ENCODE peak calls at places on chromosomes 7 and 10, in five cellular contexts. E is tibial nerve, Y is suprapubic skin, P is transverse colon, H is ovary. J is an unnamed sample. For H3K4me1, the result is how much of the 10 kb centered on the place peaks cover.

GRCh38 chr7:140190588-140190987 is 13.8 kb upstream of the KDM7A start:
- DNase-seq in E (no peak), Y (no peak), P (no peak), H (no peak), J (no peak)

GRCh38 chr10:69057951-69058297 is 30.0 kb upstream of the SRGN start:
- DNase-seq in E (no peak), Y (no peak), P (no peak), H (no peak), J (no peak)

GRCh38 chr7:142010952-142011548 is 15.4 kb downstream of the MGAM start:
- DNase-seq in E (no peak), Y (no peak), P (no peak), H (no peak), J (no peak)

GRCh38 chr10:132960071-132960472 is 17.7 kb upstream of the CFAP46 start:
- DNase-seq in E (no peak), Y (peak), P (no peak), H (no peak), J (no peak)

GRCh38 chr7:158733762-158734494 is 29.3 kb upstream of the NCAPG2 start:
- DNase-seq in E (no peak), Y (no peak), P (no peak), H (no peak), J (no peak)

GRCh38 chr7:101555269-101555920 is 73.7 kb downstream of the MYL10 start:
- DNase-seq in E (no peak), Y (peak), P (peak), H (no peak), J (no peak)

GRCh38 chr7:106216517-106217088 is 68.2 kb downstream of the NAMPT start:
- DNase-seq in E (no peak), Y (no peak), P (peak), H (no peak), J (peak)

GRCh38 chr7:34083440-34083839 is 178.1 kb downstream of the BMPER start:
- DNase-seq in E (no peak), Y (no peak), P (no peak), H (no peak), J (no peak)

GRCh38 chr7:49639808-49640207 is 133.6 kb upstream of the VWC2 start:
- DNase-seq in E (no peak), Y (no peak), P (no peak), H (no peak), J (no peak)

GRCh38 chr7:100983451-100984187 is 14.3 kb downstream of the MUC12 start:
- DNase-seq in E (no peak), Y (no peak), P (peak), H (no peak), J (no peak)

GRCh38 chr7:55534262-55534915 is 37.9 kb downstream of the VOPP1 start:
- DNase-seq in E (no peak), Y (no peak), P (peak), H (no peak), J (no peak)

GRCh38 chr7:93811198-93811597 is 79.4 kb downstream of the TFPI2 start:
- DNase-seq in E (no peak), Y (no peak), P (no peak), H (no peak), J (no peak)

GRCh38 chr7:157502701-157503111 is 165.9 kb downstream of the DNAJB6 start:
- DNase-seq in E (no peak), Y (no peak), P (peak), H (no peak), J (peak)

GRCh38 chr10:35191523-35191922 is 64.9 kb downstream of the CREM start:
- DNase-seq in E (no peak), Y (no peak), P (peak), H (no peak), J (no peak)

GRCh38 chr7:41942468-41943097 is 239.7 kb upstream of the INHBA start:
- DNase-seq in E (no peak), Y (no peak), P (peak), H (peak), J (no peak)

GRCh38 chr7:132666076-132666775 is 90.0 kb upstream of the PLXNA4 start:
- DNase-seq in E (no peak), Y (no peak), P (no peak), H (no peak), J (no peak)

DNA sequence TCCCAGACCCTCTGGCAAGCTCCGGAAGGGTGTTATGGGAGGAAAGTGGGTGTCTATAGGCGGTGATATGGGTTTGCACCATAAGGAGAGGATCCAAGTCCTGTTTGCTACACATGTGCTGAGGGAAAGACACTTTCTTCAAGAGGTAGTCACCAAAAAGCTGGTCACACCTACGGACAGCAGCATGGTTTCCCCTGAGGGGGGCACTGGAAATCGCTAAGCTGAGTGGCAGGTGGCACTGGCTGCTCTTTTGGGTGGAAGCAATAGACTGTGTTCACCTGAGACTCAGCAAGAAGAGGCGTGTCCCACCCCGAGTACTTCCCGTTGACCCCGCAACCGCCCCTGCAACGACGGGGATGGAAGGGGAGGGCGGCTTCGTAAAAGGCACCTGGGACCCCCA is 1.8 kb upstream of the FOXI2 start:
- DNase-seq in E (no peak), Y (no peak), P (no peak), H (no peak), J (no peak)
- H3K4me1 ChIP-seq in E (under half), Y (under half), P (under half), H (under half), J (under half)

DNA sequence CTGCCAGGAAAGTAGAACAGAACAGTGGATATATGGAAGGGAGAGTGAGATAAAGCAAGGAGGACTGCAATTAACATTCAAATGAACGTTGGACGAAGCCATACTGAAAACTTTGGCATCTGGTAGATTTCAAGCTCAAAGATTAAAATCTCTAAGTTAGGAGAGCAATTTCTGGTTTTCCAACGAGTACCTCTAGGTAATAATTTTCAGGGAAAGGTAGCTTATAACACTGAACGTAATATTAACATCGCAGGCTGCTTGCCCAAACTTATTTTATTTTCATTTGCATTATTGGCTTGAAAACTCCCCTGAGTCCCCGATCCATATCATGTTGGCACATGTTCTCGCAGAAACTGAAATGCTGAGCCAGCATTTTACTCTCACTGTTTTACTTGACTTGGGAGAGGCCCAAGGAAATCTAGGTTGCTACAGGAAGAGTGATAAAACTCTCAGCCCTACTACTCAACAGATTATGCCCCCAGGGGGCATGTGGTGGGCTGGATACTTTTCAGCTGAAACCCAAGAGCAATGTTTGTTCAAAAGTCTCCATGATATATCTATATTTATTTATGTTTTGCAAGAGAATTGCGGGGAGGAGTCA is 183.6 kb upstream of the HABP2 start:
- DNase-seq in E (no peak), Y (no peak), P (no peak), H (no peak), J (no peak)
- TF ChIP-seq EP300 in E (no peak), Y (no peak), P (no peak), H (no peak), J (no peak)

GRCh38 chr10:71749396-71749795 is 23.9 kb downstream of the VSIR start:
- DNase-seq in E (no peak), Y (no peak), P (no peak), H (no peak), J (no peak)

GRCh38 chr10:71748671-71749191 is 24.6 kb downstream of the VSIR start:
- DNase-seq in E (peak), Y (no peak), P (peak), H (peak), J (peak)

GRCh38 chr10:71750124-71750841 is 23.0 kb downstream of the VSIR start:
- DNase-seq in E (no peak), Y (no peak), P (no peak), H (no peak), J (no peak)

GRCh38 chr10:71751515-71752224 is 21.6 kb downstream of the VSIR start:
- DNase-seq in E (no peak), Y (no peak), P (no peak), H (no peak), J (no peak)

GRCh38 chr10:71750986-71751385 is 22.3 kb downstream of the VSIR start:
- DNase-seq in E (no peak), Y (no peak), P (no peak), H (no peak), J (no peak)
- H3K4me1 ChIP-seq in E (half or more), Y (half or more), P (half or more), H (under half), J (half or more)

GRCh38 chr10:84571146-84571545 is 242.8 kb downstream of the CCSER2 start:
- DNase-seq in E (no peak), Y (no peak), P (no peak), H (no peak), J (no peak)
- TF ChIP-seq EP300 in E (no peak), Y (no peak), P (no peak), H (no peak), J (no peak)

GRCh38 chr10:71752391-71753090 is 20.8 kb downstream of the VSIR start:
- DNase-seq in E (no peak), Y (no peak), P (peak), H (no peak), J (no peak)
- H3K4me1 ChIP-seq in E (half or more), Y (half or more), P (half or more), H (under half), J (under half)

GRCh38 chr7:10216462-10216861 is 757.2 kb upstream of the PHF14 start:
- DNase-seq in E (no peak), Y (no peak), P (no peak), H (no peak), J (no peak)
- TF ChIP-seq EP300 in E (no peak), Y (no peak), P (no peak), H (no peak), J (no peak)

DNA sequence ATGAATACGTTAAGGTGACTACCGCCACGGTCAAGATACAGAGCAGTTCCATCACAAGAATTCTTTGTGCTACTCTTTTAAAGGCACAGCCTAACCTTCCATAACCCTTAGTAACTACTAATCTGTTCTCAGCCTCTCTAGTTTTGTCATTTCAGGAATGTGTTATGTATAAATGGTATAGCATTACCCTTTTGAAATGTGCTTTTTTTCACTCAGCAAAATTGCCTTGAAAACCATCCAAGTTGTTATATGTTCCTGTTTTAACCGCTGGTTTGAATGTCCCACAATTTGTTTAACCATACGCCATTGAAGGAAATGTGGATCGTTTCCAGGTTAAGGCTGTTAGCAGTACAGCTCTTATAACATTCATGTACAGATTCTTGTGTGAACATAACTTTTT is 32.0 kb downstream of the WAC start:
- DNase-seq in E (no peak), Y (no peak), P (no peak), H (no peak), J (no peak)
- H3K4me1 ChIP-seq in E (under half), Y (under half), P (under half), H (under half), J (under half)

DNA sequence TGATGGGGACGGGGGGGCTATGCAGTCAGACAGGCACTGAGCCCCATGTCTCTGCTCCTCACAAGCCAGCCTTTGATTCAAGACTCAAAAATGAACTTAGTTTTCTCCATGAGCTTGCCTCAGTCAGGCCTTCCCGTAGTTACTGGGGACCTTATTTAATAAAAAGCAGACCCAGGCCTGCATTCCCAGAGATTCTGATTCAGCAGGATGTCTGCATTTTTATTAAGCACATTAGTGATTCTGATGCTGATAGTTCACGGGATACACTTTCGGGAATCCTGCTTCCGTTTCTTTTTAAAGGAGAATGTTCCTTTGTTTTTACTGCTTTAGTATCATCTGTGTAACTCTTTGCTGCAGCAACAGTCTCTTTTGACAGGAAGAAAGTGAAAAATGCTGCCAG is 28.3 kb upstream of the PLPP4 start:
- DNase-seq in E (no peak), Y (no peak), P (no peak), H (no peak), J (no peak)
- TF ChIP-seq EP300 in E (no peak), Y (no peak), P (no peak), H (no peak), J (no peak)

DNA sequence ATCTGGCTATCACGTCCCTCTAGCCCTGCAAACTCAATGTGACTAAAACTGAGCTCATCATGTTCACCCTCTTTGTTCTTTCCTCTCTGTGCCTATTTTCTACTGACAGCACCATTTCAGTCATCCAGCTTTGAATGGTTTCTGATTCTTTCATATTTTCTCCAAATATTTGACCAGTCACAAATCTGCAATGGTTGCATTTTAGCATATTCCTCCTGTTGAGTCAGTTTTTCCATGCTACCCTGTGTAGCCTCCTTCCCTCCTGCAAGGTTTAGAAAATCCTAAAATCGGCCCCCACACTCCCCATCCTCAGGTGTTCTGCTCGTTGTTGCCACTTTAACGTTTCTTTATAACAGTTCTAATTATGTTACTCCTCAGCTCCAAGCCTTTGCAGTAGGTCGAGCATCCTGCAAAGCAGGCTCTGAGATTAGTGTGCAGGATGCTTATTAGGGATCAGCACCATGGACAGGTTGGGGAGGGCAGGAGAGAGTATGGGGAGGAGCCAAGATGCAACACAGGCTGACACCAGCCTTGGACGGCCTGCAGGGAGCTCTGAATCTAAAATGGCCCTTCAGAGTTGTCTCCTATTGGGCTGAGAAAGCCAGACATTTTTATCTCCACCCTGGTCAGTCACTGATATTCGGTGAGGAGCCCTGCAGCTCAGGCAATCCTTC is 531.0 kb upstream of the COBL start:
- DNase-seq in E (no peak), Y (no peak), P (no peak), H (no peak), J (no peak)
- H3K4me1 ChIP-seq in E (under half), Y (under half), P (under half), H (under half), J (under half)

DNA sequence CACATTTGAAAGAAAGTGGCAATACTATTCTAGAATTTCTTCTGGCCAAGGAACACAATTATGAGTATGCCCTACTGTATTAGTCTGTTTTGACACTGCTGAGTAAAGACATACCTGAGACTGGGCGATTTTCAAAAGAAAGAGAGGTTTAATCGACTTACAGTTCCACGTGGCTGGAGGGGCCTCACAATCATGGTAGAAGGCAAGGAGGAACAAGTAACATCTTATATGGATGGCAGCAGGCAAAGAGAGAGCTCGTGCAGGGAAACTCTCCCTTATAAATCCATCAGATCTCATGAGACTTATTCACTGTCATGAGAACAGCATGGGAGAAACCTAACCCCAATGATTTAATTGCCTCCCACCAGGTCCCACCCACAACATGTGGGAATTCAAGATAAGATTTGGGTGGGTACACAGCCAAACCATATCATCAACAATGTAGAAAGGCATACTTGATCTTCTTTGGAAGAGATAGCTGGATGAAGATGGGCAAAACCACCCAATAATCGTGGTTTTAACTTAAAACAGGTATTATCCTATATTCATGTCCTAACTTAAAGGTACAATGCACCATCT is 113.9 kb downstream of the ETV1 start:
- DNase-seq in E (no peak), Y (no peak), P (no peak), H (no peak), J (no peak)
- TF ChIP-seq EP300 in E (no peak), Y (no peak), P (no peak), H (no peak), J (no peak)

J was measured in stomach.